ENCODE peak calls at places on chromosome 4, in five cellular contexts. Q is left ventricle myocardium inferior; D is CD4-positive, alpha-beta T cell; P is lung; O is heart right ventricle. K is an unnamed sample.

GRCh38 chr4:94446386-94446785 is 5.4 kb upstream of the PDLIM5 start:
- DNase-seq in Q (no peak), D (no peak), P (no peak), O (no peak), K (peak; percentile 91)

GRCh38 chr4:54082168-54082567 is 17.8 kb upstream of the CHIC2 start:
- DNase-seq in Q (no peak), D (no peak), P (no peak), O (no peak), K (peak; percentile 99)

GRCh38 chr4:118734491-118735205 is 49.5 kb downstream of the METTL14 start:
- DNase-seq in Q (no peak), D (no peak), P (no peak), O (no peak), K (no peak)

GRCh38 chr4:83581411-83582288 is 45.7 kb downstream of the GPAT3 start:
- DNase-seq in Q (no peak), D (no peak), P (no peak), O (no peak), K (no peak)

GRCh38 chr4:161869511-161869910 is 294.3 kb downstream of the FSTL5 start:
- DNase-seq in Q (no peak), D (no peak), P (no peak), O (no peak), K (no peak)

GRCh38 chr4:114040319-114041116 is 61.1 kb upstream of the ARSJ start:
- DNase-seq in Q (no peak), D (no peak), P (no peak), O (no peak), K (peak; percentile 35)

GRCh38 chr4:15778191-15778741 is at the start of gene CD38:
- DNase-seq in Q (peak; percentile 28), D (peak; percentile 10), P (peak; percentile 43), O (peak; percentile 60), K (no peak)

GRCh38 chr4:139559095-139559490 is 3.1 kb upstream of the SETD7 start:
- DNase-seq in Q (no peak), D (no peak), P (no peak), O (no peak), K (no peak)

GRCh38 chr4:183139058-183139740 is 40.1 kb downstream of the WWC2 start:
- DNase-seq in Q (no peak), D (no peak), P (no peak), O (no peak), K (no peak)

GRCh38 chr4:35639929-35640328 is 604.4 kb downstream of the ARAP2 start:
- DNase-seq in Q (no peak), D (no peak), P (no peak), O (no peak), K (no peak)

GRCh38 chr4:60865238-60865637 is 334.9 kb upstream of the ADGRL3 start:
- DNase-seq in Q (no peak), D (no peak), P (no peak), O (no peak), K (no peak)

GRCh38 chr4:55768291-55768690 is 51.3 kb upstream of the EXOC1L start:
- DNase-seq in Q (no peak), D (no peak), P (no peak), O (no peak), K (peak; percentile 74)

GRCh38 chr4:148515248-148515647 is 73.0 kb upstream of the NR3C2 start:
- DNase-seq in Q (no peak), D (no peak), P (no peak), O (no peak), K (peak; percentile 30)

GRCh38 chr4:27604692-27605091 is 744.1 kb downstream of the STIM2 start:
- DNase-seq in Q (no peak), D (no peak), P (no peak), O (no peak), K (no peak)

GRCh38 chr4:41069268-41069667 is 145.1 kb downstream of the APBB2 start:
- DNase-seq in Q (no peak), D (no peak), P (no peak), O (no peak), K (no peak)

GRCh38 chr4:122785099-122785498 is 41.5 kb upstream of the FGF2 start:
- DNase-seq in Q (no peak), D (no peak), P (no peak), O (no peak), K (no peak)

GRCh38 chr4:110211007-110211769 is 12.8 kb upstream of the ELOVL6 start:
- DNase-seq in Q (no peak), D (no peak), P (no peak), O (no peak), K (peak; percentile 18)

GRCh38 chr4:186684889-186685309 is 38.8 kb downstream of the FAT1 start:
- DNase-seq in Q (no peak), D (no peak), P (no peak), O (no peak), K (no peak)

GRCh38 chr4:142414336-142414945 is 431.7 kb downstream of the INPP4B start:
- DNase-seq in Q (no peak), D (no peak), P (no peak), O (no peak), K (peak; percentile 54)

GRCh38 chr4:51853027-51853682 is 10.2 kb downstream of the DCUN1D4 start:
- DNase-seq in Q (no peak), D (no peak), P (no peak), O (peak; percentile 15), K (no peak)

GRCh38 chr4:88202443-88202842 is 44.0 kb upstream of the ABCG2 start:
- DNase-seq in Q (no peak), D (no peak), P (no peak), O (no peak), K (no peak)

GRCh38 chr4:88979292-88979691 is 77.7 kb downstream of the FAM13A start:
- DNase-seq in Q (no peak), D (no peak), P (no peak), O (no peak), K (no peak)

GRCh38 chr4:1463088-1463926 is 57.1 kb upstream of the NKX1-1 start:
- DNase-seq in Q (no peak), D (no peak), P (no peak), O (no peak), K (no peak)

GRCh38 chr4:40228497-40229365 is 31.9 kb downstream of the RHOH start:
- DNase-seq in Q (no peak), D (no peak), P (no peak), O (no peak), K (no peak)

GRCh38 chr4:56909083-56909981 is 1.6 kb downstream of the REST start:
- DNase-seq in Q (peak; percentile 51), D (no peak), P (peak; percentile 50), O (no peak), K (peak; percentile 26)

GRCh38 chr4:8316251-8316771 is 46.8 kb downstream of the HTRA3 start:
- DNase-seq in Q (no peak), D (no peak), P (no peak), O (no peak), K (no peak)

GRCh38 chr4:146638801-146639351 is at the start of gene POU4F2:
- DNase-seq in Q (no peak), D (no peak), P (no peak), O (no peak), K (no peak)

GRCh38 chr4:90318208-90318607 is 191.0 kb downstream of the CCSER1 start:
- DNase-seq in Q (no peak), D (no peak), P (no peak), O (no peak), K (peak; percentile 65)

GRCh38 chr4:52373650-52374049 is 285.5 kb downstream of the USP46 start:
- DNase-seq in Q (no peak), D (no peak), P (no peak), O (no peak), K (no peak)

GRCh38 chr4:169314906-169315305 is 44.1 kb upstream of the SH3RF1 start:
- DNase-seq in Q (peak; percentile 79), D (no peak), P (peak; percentile 68), O (peak; percentile 78), K (peak; percentile 94)

GRCh38 chr4:24651266-24651665 is 66.9 kb upstream of the DHX15 start:
- DNase-seq in Q (no peak), D (no peak), P (no peak), O (no peak), K (no peak)

GRCh38 chr4:40728341-40728740 is 21.4 kb upstream of the NSUN7 start:
- DNase-seq in Q (no peak), D (no peak), P (no peak), O (no peak), K (no peak)

GRCh38 chr4:90171491-90171890 is 44.3 kb downstream of the CCSER1 start:
- DNase-seq in Q (no peak), D (no peak), P (no peak), O (no peak), K (no peak)

GRCh38 chr4:94690851-94691254 is 66.9 kb upstream of the BMPR1B start:
- DNase-seq in Q (no peak), D (no peak), P (no peak), O (no peak), K (no peak)

GRCh38 chr4:7200801-7201200 is 8.5 kb downstream of the SORCS2 start:
- DNase-seq in Q (no peak), D (no peak), P (no peak), O (no peak), K (no peak)

GRCh38 chr4:30789219-30789671 is 69.1 kb downstream of the PCDH7 start:
- DNase-seq in Q (no peak), D (no peak), P (no peak), O (no peak), K (no peak)

GRCh38 chr4:136763844-136764446 is 768.3 kb downstream of the PCDH18 start:
- DNase-seq in Q (no peak), D (no peak), P (no peak), O (no peak), K (no peak)

GRCh38 chr4:100576570-100576969 is 58.7 kb upstream of the EMCN start:
- DNase-seq in Q (no peak), D (no peak), P (no peak), O (no peak), K (no peak)
- TF ChIP-seq CTCF in Q (no peak), D (no peak), P (no peak), O (no peak), K (no peak)

DNA sequence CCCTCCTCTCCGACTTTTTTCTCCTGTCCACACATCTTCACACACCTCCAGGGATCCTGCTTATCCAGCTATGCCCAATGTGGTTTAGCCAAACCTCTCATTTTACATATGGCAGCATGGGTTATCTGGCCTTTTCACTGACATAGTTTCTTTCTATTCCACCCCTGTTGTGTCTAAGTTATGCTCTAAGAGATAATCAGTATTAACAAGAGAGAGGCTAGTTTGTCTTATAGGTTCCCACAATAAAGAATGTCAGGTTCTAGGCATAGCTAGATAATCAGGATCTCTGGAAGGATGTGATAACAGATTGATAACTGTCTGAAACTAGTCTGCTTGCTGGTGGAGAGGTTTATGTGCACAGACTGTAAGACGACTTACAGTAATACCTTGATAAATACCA is 7.7 kb upstream of the GALNT7 start:
- DNase-seq in Q (no peak), D (no peak), P (no peak), O (no peak), K (no peak)
- TF ChIP-seq CTCF in Q (no peak), D (no peak), P (no peak), O (no peak), K (no peak)

GRCh38 chr4:152735302-152735917 is 44.1 kb downstream of the TIGD4 start:
- DNase-seq in Q (no peak), D (no peak), P (no peak), O (no peak), K (peak; percentile 41)
- TF ChIP-seq CTCF in Q (peak; percentile 73), D (peak; percentile 74), P (peak; percentile 16), O (peak; percentile 75), K (peak; percentile 88)

DNA sequence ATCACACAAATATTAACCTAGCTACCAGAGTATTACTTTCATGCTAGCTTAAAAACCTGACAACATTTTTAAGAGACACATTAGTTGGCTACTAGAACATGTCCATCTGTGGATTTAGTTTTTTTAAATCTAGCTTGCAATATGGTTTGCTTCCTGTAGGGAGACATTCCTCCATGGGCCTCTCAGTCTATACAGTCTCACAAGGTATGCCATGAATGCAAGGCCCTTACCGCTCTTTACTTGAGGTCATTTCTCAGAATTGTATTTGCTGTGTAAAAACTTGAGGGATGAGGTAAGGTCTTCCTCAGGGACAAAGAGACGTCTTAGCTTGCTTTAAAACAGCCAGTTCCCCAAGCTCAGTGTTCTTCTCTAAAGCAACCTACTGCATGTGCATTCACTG is 26.9 kb downstream of the UBA6 start:
- DNase-seq in Q (no peak), D (no peak), P (no peak), O (no peak), K (no peak)
- TF ChIP-seq CTCF in Q (no peak), D (no peak), P (no peak), O (no peak), K (no peak)